ENCODE peak calls at places on chromosomes 7 and 10, in eight cellular contexts. One of them, this sample, is unnamed.

GRCh38 chr7:17046666-17047065 is 164.9 kb upstream of the AGR3 start:
- DNase-seq in mesendoderm: no peak
- DNase-seq in endodermal cell: no peak
- DNase-seq in GM23248: peak
- DNase-seq in colonic mucosa: no peak
- DNase-seq in PC-3: no peak
- DNase-seq in fibroblast of lung: peak
- DNase-seq in astrocyte: no peak
- DNase-seq in this sample: no peak

GRCh38 chr7:44289341-44290249 is 35.8 kb downstream of the CAMK2B start:
- DNase-seq in mesendoderm: no peak
- DNase-seq in fibroblast of lung: no peak
- DNase-seq in colonic mucosa: no peak
- DNase-seq in PC-3: no peak
- DNase-seq in astrocyte: no peak
- DNase-seq in endodermal cell: peak
- DNase-seq in GM23248: no peak
- DNase-seq in this sample: no peak

GRCh38 chr7:128387663-128388485 is 21.9 kb downstream of the IMPDH1 start:
- DNase-seq in astrocyte: peak
- DNase-seq in PC-3: peak
- DNase-seq in fibroblast of lung: peak
- DNase-seq in GM23248: peak
- DNase-seq in mesendoderm: peak
- DNase-seq in endodermal cell: peak
- DNase-seq in colonic mucosa: peak
- DNase-seq in this sample: peak

GRCh38 chr7:36408589-36408988 is 18.9 kb downstream of the ANLN start:
- DNase-seq in fibroblast of lung: peak
- DNase-seq in endodermal cell: no peak
- DNase-seq in mesendoderm: no peak
- DNase-seq in astrocyte: no peak
- DNase-seq in PC-3: peak
- DNase-seq in GM23248: no peak
- DNase-seq in colonic mucosa: no peak
- DNase-seq in this sample: no peak

GRCh38 chr7:88200793-88201192 is 19.0 kb downstream of the SRI start:
- DNase-seq in mesendoderm: peak
- DNase-seq in colonic mucosa: no peak
- DNase-seq in endodermal cell: no peak
- DNase-seq in fibroblast of lung: no peak
- DNase-seq in PC-3: no peak
- DNase-seq in astrocyte: no peak
- DNase-seq in GM23248: no peak
- DNase-seq in this sample: peak

GRCh38 chr7:69849268-69849667 is 251.0 kb downstream of the AUTS2 start:
- DNase-seq in colonic mucosa: no peak
- DNase-seq in astrocyte: no peak
- DNase-seq in fibroblast of lung: no peak
- DNase-seq in endodermal cell: no peak
- DNase-seq in GM23248: no peak
- DNase-seq in mesendoderm: no peak
- DNase-seq in PC-3: no peak
- DNase-seq in this sample: no peak

GRCh38 chr10:29039659-29040309 is 249.1 kb upstream of the LYZL1 start:
- DNase-seq in PC-3: peak
- DNase-seq in GM23248: peak
- DNase-seq in mesendoderm: peak
- DNase-seq in colonic mucosa: no peak
- DNase-seq in fibroblast of lung: peak
- DNase-seq in astrocyte: peak
- DNase-seq in endodermal cell: no peak
- DNase-seq in this sample: no peak

GRCh38 chr10:102918817-102919236 is 733 bp downstream of the CNNM2 start:
- DNase-seq in astrocyte: no peak
- DNase-seq in mesendoderm: peak
- DNase-seq in colonic mucosa: no peak
- DNase-seq in GM23248: peak
- DNase-seq in fibroblast of lung: no peak
- DNase-seq in PC-3: no peak
- DNase-seq in endodermal cell: peak
- DNase-seq in this sample: peak

GRCh38 chr7:96321041-96321669 is 743 bp downstream of the SLC25A13 start:
- DNase-seq in fibroblast of lung: peak
- DNase-seq in GM23248: peak
- DNase-seq in mesendoderm: peak
- DNase-seq in endodermal cell: peak
- DNase-seq in colonic mucosa: peak
- DNase-seq in PC-3: peak
- DNase-seq in astrocyte: peak
- DNase-seq in this sample: peak

GRCh38 chr7:96322847-96323461 is 1.1 kb upstream of the SLC25A13 start:
- DNase-seq in astrocyte: no peak
- DNase-seq in GM23248: no peak
- DNase-seq in mesendoderm: no peak
- DNase-seq in PC-3: no peak
- DNase-seq in colonic mucosa: no peak
- DNase-seq in fibroblast of lung: no peak
- DNase-seq in endodermal cell: no peak
- DNase-seq in this sample: no peak

GRCh38 chr7:96320437-96320836 is 1.5 kb downstream of the SLC25A13 start:
- DNase-seq in PC-3: no peak
- DNase-seq in colonic mucosa: no peak
- DNase-seq in mesendoderm: no peak
- DNase-seq in astrocyte: no peak
- DNase-seq in fibroblast of lung: no peak
- DNase-seq in endodermal cell: no peak
- DNase-seq in GM23248: peak
- DNase-seq in this sample: no peak

GRCh38 chr7:96322373-96322695 is 436 bp upstream of the SLC25A13 start:
- DNase-seq in GM23248: no peak
- DNase-seq in endodermal cell: no peak
- DNase-seq in colonic mucosa: no peak
- DNase-seq in fibroblast of lung: no peak
- DNase-seq in PC-3: no peak
- DNase-seq in astrocyte: no peak
- DNase-seq in mesendoderm: no peak
- DNase-seq in this sample: no peak

DNA sequence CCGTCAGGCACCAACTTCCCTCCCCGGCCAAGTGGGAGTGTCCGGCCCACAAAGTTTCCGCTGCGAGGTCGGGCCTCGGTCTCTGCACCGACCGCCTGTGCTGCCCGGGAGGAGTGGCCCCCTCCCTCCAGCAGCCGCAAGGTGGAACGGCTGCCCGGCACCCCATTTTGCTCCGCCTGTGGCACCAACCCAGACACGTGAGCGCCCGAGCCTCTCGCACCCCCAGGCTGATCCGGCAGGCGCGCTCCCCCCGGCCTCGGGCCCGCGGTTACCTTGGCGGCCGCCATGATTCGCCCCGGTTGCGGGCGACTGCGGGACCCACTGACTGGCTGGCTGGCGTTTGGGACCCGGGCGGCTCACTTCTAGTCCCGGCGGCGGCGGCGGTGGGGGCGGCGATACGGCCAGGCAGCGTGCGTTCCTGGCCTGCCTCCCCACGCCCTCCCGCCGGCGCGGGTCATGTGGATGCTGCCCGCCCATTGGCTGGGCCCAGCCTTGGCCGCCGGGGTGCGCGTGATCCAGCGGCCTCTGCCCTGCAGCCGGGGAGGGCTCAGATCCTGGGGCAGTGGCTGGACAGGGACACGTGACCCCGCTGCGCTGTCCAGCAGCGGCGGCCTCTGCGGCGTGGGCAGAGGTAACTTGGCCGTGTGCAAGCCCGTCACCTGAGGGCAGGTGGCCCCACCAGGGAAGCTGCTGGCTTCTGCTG is at the start of gene SLC25A13:
- DNase-seq in mesendoderm: peak
- DNase-seq in fibroblast of lung: peak
- DNase-seq in PC-3: peak
- DNase-seq in endodermal cell: peak
- DNase-seq in colonic mucosa: peak
- DNase-seq in astrocyte: peak
- DNase-seq in GM23248: peak
- DNase-seq in this sample: peak
- H3K9ac ChIP-seq in mesendoderm: peak
- H3K9ac ChIP-seq in fibroblast of lung: peak
- H3K9ac ChIP-seq in PC-3: peak
- H3K9ac ChIP-seq in endodermal cell: peak
- H3K9ac ChIP-seq in colonic mucosa: peak
- H3K9ac ChIP-seq in astrocyte: peak
- H3K9ac ChIP-seq in GM23248: peak
- H3K9ac ChIP-seq in this sample: peak

GRCh38 chr10:123275183-123275549 is 121.0 kb downstream of the BUB3 start:
- DNase-seq in colonic mucosa: no peak
- DNase-seq in astrocyte: no peak
- DNase-seq in endodermal cell: peak
- DNase-seq in mesendoderm: no peak
- DNase-seq in PC-3: no peak
- DNase-seq in GM23248: peak
- DNase-seq in fibroblast of lung: no peak
- DNase-seq in this sample: no peak
- H3K4me3 ChIP-seq in colonic mucosa: no peak
- H3K4me3 ChIP-seq in astrocyte: no peak
- H3K4me3 ChIP-seq in endodermal cell: no peak
- H3K4me3 ChIP-seq in mesendoderm: no peak
- H3K4me3 ChIP-seq in PC-3: peak
- H3K4me3 ChIP-seq in GM23248: no peak
- H3K4me3 ChIP-seq in fibroblast of lung: no peak
- H3K4me3 ChIP-seq in this sample: no peak

GRCh38 chr10:51643734-51644133 is 55.7 kb downstream of the CSTF2T start:
- DNase-seq in PC-3: peak
- DNase-seq in colonic mucosa: no peak
- DNase-seq in GM23248: no peak
- DNase-seq in fibroblast of lung: no peak
- DNase-seq in mesendoderm: no peak
- DNase-seq in endodermal cell: no peak
- DNase-seq in astrocyte: no peak
- DNase-seq in this sample: no peak
- H3K9ac ChIP-seq in PC-3: no peak
- H3K9ac ChIP-seq in colonic mucosa: no peak
- H3K9ac ChIP-seq in GM23248: no peak
- H3K9ac ChIP-seq in fibroblast of lung: no peak
- H3K9ac ChIP-seq in mesendoderm: no peak
- H3K9ac ChIP-seq in endodermal cell: no peak
- H3K9ac ChIP-seq in astrocyte: no peak
- H3K9ac ChIP-seq in this sample: no peak

DNA sequence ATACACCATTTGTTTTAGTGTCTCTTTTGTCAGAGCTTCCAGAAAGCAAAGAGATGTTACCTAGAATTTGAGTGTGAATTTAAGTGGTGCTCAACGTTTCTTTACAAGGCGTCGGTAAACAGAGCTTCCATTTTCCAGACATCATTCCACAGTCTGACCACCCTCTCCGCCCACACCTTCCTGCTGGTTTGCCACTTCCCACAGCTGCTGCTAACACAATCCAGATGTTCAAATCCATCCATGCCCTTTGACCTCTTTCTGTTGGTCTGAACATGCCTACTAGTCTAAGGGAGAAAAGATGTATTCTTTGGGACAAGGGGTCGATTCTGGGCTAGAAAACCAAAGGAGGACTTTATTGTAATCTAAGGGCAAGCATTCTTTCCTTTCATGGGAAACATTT is 86.1 kb downstream of the FAM107B start:
- DNase-seq in GM23248: peak
- DNase-seq in fibroblast of lung: peak
- DNase-seq in PC-3: no peak
- DNase-seq in astrocyte: peak
- DNase-seq in colonic mucosa: no peak
- DNase-seq in mesendoderm: no peak
- DNase-seq in endodermal cell: no peak
- DNase-seq in this sample: no peak
- H3K4me3 ChIP-seq in GM23248: no peak
- H3K4me3 ChIP-seq in fibroblast of lung: no peak
- H3K4me3 ChIP-seq in PC-3: no peak
- H3K4me3 ChIP-seq in astrocyte: no peak
- H3K4me3 ChIP-seq in colonic mucosa: no peak
- H3K4me3 ChIP-seq in mesendoderm: no peak
- H3K4me3 ChIP-seq in endodermal cell: no peak
- H3K4me3 ChIP-seq in this sample: no peak

This sample was measured in neural progenitor cell.